ENCODE peak calls at places on chromosomes 1 and 21, in six cellular contexts. T, Y, I, K, X and E are unnamed samples. For H3K4me1, the result is how much of the 10 kb centered on the place peaks cover.

GRCh38 chr1:45979074-45979777 is 153.2 kb downstream of the PIK3R3 start:
- DNase-seq in K (no peak), I (no peak), X (no peak), Y (no peak), T (no peak), E (no peak)

GRCh38 chr1:173048629-173049326 is 2.0 kb downstream of the TNFSF18 start:
- DNase-seq in Y (no peak), X (no peak), I (no peak), K (no peak), T (no peak), E (no peak)

GRCh38 chr1:231986631-231987291 is 360.2 kb downstream of the DISC1 start:
- DNase-seq in T (peak), I (no peak), X (no peak), Y (peak), K (no peak), E (no peak)

GRCh38 chr1:55713516-55713915 is 498.4 kb upstream of the USP24 start:
- DNase-seq in Y (no peak), T (no peak), X (no peak), K (no peak), I (no peak), E (no peak)

GRCh38 chr1:114178940-114179339 is 25.3 kb upstream of the SYT6 start:
- DNase-seq in X (no peak), K (no peak), T (no peak), I (no peak), Y (no peak), E (no peak)

GRCh38 chr1:167713330-167714081 is 8.3 kb upstream of the MPZL1 start:
- DNase-seq in K (no peak), Y (peak), I (peak), X (peak), T (peak), E (peak)

GRCh38 chr1:154594811-154595210 is 13.2 kb downstream of the ADAR start:
- DNase-seq in I (no peak), K (no peak), T (no peak), X (no peak), Y (no peak), E (no peak)

GRCh38 chr1:28135910-28136635 is 40.4 kb downstream of the PTAFR start:
- DNase-seq in X (no peak), Y (no peak), I (peak), K (no peak), T (no peak), E (no peak)

GRCh38 chr21:46135782-46136181 is 19.6 kb downstream of the FTCD start:
- DNase-seq in I (no peak), K (no peak), Y (no peak), X (no peak), T (no peak), E (no peak)

GRCh38 chr1:87155180-87155579 is 173.5 kb upstream of the LMO4 start:
- DNase-seq in X (no peak), I (no peak), Y (peak), K (no peak), T (no peak), E (no peak)

GRCh38 chr1:239744851-239745250 is 346.8 kb upstream of the FMN2 start:
- DNase-seq in I (no peak), T (no peak), Y (no peak), X (no peak), K (no peak), E (no peak)

GRCh38 chr1:58812926-58813325 is 29.1 kb upstream of the JUN start:
- DNase-seq in I (no peak), K (no peak), X (no peak), T (no peak), Y (no peak), E (no peak)

GRCh38 chr1:162062542-162063015 is 6.9 kb upstream of the NOS1AP start:
- DNase-seq in Y (peak), I (no peak), X (no peak), T (peak), K (no peak), E (no peak)

GRCh38 chr1:110120960-110121561 is 8.8 kb downstream of the UBL4B start:
- DNase-seq in I (no peak), K (no peak), T (no peak), Y (no peak), X (no peak), E (peak)

GRCh38 chr1:19339199-19339861 is 27.2 kb downstream of the SLC66A1 start:
- DNase-seq in T (peak), X (no peak), I (no peak), K (no peak), Y (peak), E (no peak)

GRCh38 chr1:221045842-221046831 is 166.9 kb downstream of the HLX start:
- DNase-seq in I (no peak), K (no peak), X (no peak), Y (no peak), T (no peak), E (peak)

GRCh38 chr1:246569248-246570238 is 3.3 kb downstream of the CNST start:
- DNase-seq in I (no peak), K (no peak), X (no peak), T (no peak), Y (no peak), E (no peak)

GRCh38 chr1:48049823-48050539 is 52.8 kb upstream of the TRABD2B start:
- DNase-seq in Y (no peak), T (no peak), X (no peak), I (no peak), K (no peak), E (no peak)

GRCh38 chr21:46329796-46330195 is 5.8 kb downstream of the PCNT start:
- DNase-seq in T (no peak), X (no peak), Y (no peak), I (no peak), K (no peak), E (no peak)

GRCh38 chr1:238404506-238404905 is 513.8 kb upstream of the ZP4 start:
- DNase-seq in Y (no peak), K (no peak), I (no peak), X (no peak), T (no peak), E (no peak)

GRCh38 chr1:113684153-113684541 is 75.1 kb downstream of the PHTF1 start:
- DNase-seq in T (no peak), I (no peak), X (no peak), Y (peak), K (no peak), E (peak)

GRCh38 chr1:156661932-156662587 is 15.1 kb downstream of the NES start:
- DNase-seq in K (no peak), T (peak), I (no peak), X (no peak), Y (no peak), E (no peak)

GRCh38 chr1:43267818-43268425 is 1.9 kb upstream of the TMEM125 start:
- DNase-seq in X (no peak), T (no peak), K (no peak), Y (no peak), I (no peak), E (no peak)

GRCh38 chr21:43321611-43322010 is 105.3 kb downstream of the SIK1 start:
- DNase-seq in T (no peak), K (no peak), X (no peak), Y (no peak), I (no peak), E (no peak)

GRCh38 chr1:55000110-55000815 is 1.5 kb downstream of the BSND start:
- DNase-seq in I (no peak), K (no peak), T (no peak), X (no peak), Y (no peak), E (no peak)

GRCh38 chr1:39845569-39846566 is 37.4 kb downstream of the TRIT1 start:
- DNase-seq in I (peak), T (no peak), X (peak), K (peak), Y (peak), E (peak)

GRCh38 chr1:159040206-159040605 is 30.5 kb downstream of the IFI16 start:
- DNase-seq in K (no peak), Y (no peak), I (no peak), X (no peak), T (no peak), E (no peak)

GRCh38 chr21:24861471-24861870 is 745.8 kb downstream of the MRPL39 start:
- DNase-seq in K (no peak), I (no peak), Y (no peak), X (no peak), T (no peak), E (no peak)

GRCh38 chr1:230274254-230274653 is 151.9 kb downstream of the PGBD5 start:
- DNase-seq in I (no peak), Y (no peak), T (no peak), X (no peak), K (no peak), E (peak)

GRCh38 chr1:89723863-89724262 is 90.9 kb downstream of the LRRC8C start:
- DNase-seq in X (no peak), T (no peak), I (no peak), K (no peak), Y (no peak), E (no peak)

GRCh38 chr1:108816049-108816882 is 40.6 kb downstream of the AKNAD1 start:
- DNase-seq in T (peak), Y (peak), X (no peak), I (peak), K (no peak), E (no peak)

GRCh38 chr1:58739851-58740466 is 40.1 kb upstream of the MYSM1 start:
- DNase-seq in T (peak), Y (peak), K (no peak), X (peak), I (no peak), E (no peak)

DNA sequence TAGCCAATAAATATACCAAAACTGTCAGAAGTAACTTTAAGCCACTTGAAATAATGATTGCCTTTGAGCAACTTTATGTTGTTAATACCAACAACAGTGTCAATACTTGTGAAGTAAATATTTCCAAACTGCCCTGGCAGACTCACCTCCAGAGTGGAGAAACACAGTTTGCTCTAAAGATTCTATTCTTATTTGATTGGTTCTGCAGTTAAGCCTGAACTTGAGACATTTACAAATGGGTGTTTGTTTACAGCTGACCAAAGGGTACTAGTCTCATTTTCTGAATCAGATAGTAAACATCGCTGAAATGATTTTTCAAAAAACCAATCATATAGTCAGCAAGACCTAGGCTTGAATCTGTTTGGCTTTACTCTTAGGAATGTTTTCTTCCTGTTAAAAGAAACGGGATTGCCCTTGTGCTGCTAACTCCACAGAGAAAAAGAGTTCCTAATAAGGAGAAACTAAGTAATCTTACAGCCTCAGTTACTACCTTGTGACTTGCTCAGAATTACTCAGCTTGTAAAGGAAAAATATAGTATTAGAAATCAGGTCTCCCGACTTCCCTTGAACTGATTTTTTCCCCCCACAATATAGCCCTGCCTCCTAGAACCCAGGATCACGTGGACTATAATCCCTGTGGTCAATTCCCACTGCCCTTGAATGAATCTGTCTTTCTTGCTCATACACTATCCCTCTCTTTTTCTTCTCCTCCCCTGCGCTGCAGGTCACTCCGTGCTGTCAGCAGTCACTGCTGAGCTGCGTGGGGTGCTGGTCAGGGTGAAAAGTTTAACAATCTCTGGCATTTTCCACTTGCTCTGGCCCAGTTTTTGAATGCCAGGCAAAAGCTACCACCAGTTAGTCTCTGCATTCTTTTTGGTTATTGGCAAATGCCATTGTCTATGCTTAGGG is 1.6 kb upstream of the MYOC start:
- DNase-seq in X (no peak), Y (no peak), I (no peak), T (no peak), K (peak), E (no peak)
- H3K4me1 ChIP-seq in X (under half), Y (under half), I (under half), T (under half), K (under half), E (under half)

GRCh38 chr1:50970508-50970885 is 452 bp downstream of the CDKN2C start:
- DNase-seq in I (no peak), T (no peak), Y (no peak), X (no peak), K (no peak), E (no peak)
- H3K27ac ChIP-seq in I (no peak), T (no peak), Y (peak), X (peak), K (peak), E (peak)

DNA sequence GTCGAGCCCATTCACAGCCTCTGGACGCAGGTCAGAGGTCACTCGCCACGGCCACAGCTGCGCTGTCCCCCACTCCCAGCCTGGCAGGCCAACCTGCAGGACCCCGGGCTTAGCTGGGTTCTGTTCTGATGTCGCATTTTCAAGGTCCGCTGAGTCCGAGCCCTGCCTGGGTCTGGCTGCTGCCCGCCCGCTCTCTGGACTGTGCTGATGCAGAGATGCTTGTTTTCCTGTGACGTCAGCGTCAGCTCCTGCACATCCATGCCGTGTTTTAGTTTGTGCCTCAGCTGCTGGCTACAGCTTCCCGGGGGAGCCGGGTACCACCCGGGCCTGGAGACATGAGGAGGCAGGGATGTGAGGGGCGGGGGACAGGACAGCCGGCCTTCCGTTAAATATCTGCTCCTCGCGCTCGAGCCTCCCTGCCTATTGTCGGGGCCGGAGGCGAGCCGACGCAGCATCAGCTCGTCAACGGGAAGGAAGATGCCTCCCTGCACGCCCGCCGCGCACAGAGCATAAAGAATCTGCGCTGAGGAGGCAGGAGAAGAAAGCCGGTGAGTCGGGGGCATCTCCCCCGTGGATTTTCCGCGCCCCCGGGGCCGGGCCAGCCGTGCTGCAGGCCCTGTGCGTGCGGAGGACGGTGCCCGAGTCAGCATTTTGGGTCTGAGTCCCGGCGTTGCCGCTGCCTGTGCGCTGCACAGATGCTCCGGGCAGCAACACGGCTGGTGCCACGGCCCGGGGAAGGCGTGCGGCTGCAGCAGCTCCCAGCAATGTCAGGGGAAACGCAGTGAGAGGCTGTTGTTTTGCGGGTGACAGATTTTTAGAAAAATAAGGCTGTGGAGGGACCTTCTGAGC is 23.4 kb downstream of the PRKCZ start:
- DNase-seq in T (peak), I (no peak), Y (peak), X (no peak), K (no peak), E (no peak)
- H3K4me1 ChIP-seq in T (under half), I (under half), Y (under half), X (under half), K (under half), E (under half)

GRCh38 chr1:150981805-150982712 is at the start of gene ANXA9:
- DNase-seq in T (no peak), Y (no peak), X (no peak), I (peak), K (peak), E (no peak)

GRCh38 chr1:150979007-150979722 is 2.9 kb upstream of the ANXA9 start:
- DNase-seq in T (peak), K (peak), Y (peak), X (peak), I (peak), E (peak)

GRCh38 chr1:150981177-150981804 is 801 bp upstream of the ANXA9 start:
- DNase-seq in T (peak), I (peak), Y (no peak), X (peak), K (peak), E (no peak)

GRCh38 chr1:150976879-150977694 is 2.5 kb upstream of the CERS2 start:
- DNase-seq in K (peak), I (peak), X (peak), T (peak), Y (no peak), E (peak)

DNA sequence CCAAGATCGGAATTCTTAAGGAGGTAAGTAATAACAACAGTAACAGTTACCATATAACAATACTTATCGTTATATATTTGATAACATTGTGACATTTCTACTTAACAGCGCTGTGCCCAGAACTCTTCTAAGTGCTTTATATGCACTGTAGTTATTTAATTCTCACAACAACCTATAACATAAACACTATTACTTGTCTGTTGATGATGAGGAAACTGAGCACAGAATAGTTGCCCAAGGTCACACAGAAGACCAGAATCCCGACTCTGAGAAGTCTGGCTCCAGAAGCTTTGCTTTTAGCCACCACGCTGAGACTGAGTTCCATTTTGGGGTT is 2.4 kb upstream of the ANXA9 start:
- DNase-seq in Y (no peak), X (no peak), T (no peak), K (no peak), I (no peak), E (no peak)
- H3K27ac ChIP-seq in Y (peak), X (no peak), T (no peak), K (no peak), I (peak), E (no peak)

GRCh38 chr1:85608851-85609250 is 28.3 kb downstream of the CCN1 start:
- DNase-seq in I (no peak), X (no peak), K (no peak), Y (no peak), T (no peak), E (no peak)
- H3K4me1 ChIP-seq in I (half or more), X (under half), K (under half), Y (half or more), T (under half), E (under half)